ENCODE peak calls at places on chromosomes 12 and 14, in seven cellular contexts. One of them, this sample, is unnamed.

GRCh38 chr12:27592548-27592947 is 68.5 kb downstream of the PPFIBP1 start:
- DNase-seq in fibroblast of lung: peak; percentile 66
- DNase-seq in cardiac fibroblast: peak; percentile 88
- DNase-seq in activated CD8-positive, alpha-beta T cell treated with anti-CD3 and anti-CD28 coated beads for 36 hours: peak; percentile 13
- DNase-seq in lower leg skin: peak; percentile 64
- DNase-seq in left ventricle myocardium inferior: peak; percentile 28
- DNase-seq in astrocyte of the cerebellum: peak; percentile 59
- DNase-seq in this sample: peak; percentile 61

GRCh38 chr12:108854453-108855283 is 2.7 kb downstream of the SSH1 start:
- DNase-seq in astrocyte of the cerebellum: peak; percentile 91
- DNase-seq in lower leg skin: no peak
- DNase-seq in fibroblast of lung: peak; percentile 99
- DNase-seq in cardiac fibroblast: peak; percentile 99
- DNase-seq in activated CD8-positive, alpha-beta T cell treated with anti-CD3 and anti-CD28 coated beads for 36 hours: no peak
- DNase-seq in left ventricle myocardium inferior: no peak
- DNase-seq in this sample: peak; percentile 87

GRCh38 chr12:80053048-80053790 is 46.1 kb upstream of the OTOGL start:
- DNase-seq in astrocyte of the cerebellum: peak; percentile 79
- DNase-seq in activated CD8-positive, alpha-beta T cell treated with anti-CD3 and anti-CD28 coated beads for 36 hours: no peak
- DNase-seq in cardiac fibroblast: peak; percentile 90
- DNase-seq in fibroblast of lung: peak; percentile 96
- DNase-seq in lower leg skin: peak; percentile 54
- DNase-seq in left ventricle myocardium inferior: peak; percentile 66
- DNase-seq in this sample: peak; percentile 66

GRCh38 chr14:73740921-73741326 is 26.7 kb upstream of the PNMA1 start:
- DNase-seq in activated CD8-positive, alpha-beta T cell treated with anti-CD3 and anti-CD28 coated beads for 36 hours: no peak
- DNase-seq in left ventricle myocardium inferior: peak; percentile 78
- DNase-seq in cardiac fibroblast: peak; percentile 58
- DNase-seq in lower leg skin: peak; percentile 86
- DNase-seq in fibroblast of lung: peak; percentile 82
- DNase-seq in astrocyte of the cerebellum: no peak
- DNase-seq in this sample: peak; percentile 86

GRCh38 chr14:33401326-33401725 is 462.6 kb downstream of the NPAS3 start:
- DNase-seq in fibroblast of lung: no peak
- DNase-seq in cardiac fibroblast: peak; percentile 7
- DNase-seq in astrocyte of the cerebellum: no peak
- DNase-seq in activated CD8-positive, alpha-beta T cell treated with anti-CD3 and anti-CD28 coated beads for 36 hours: no peak
- DNase-seq in lower leg skin: no peak
- DNase-seq in left ventricle myocardium inferior: no peak
- DNase-seq in this sample: no peak

GRCh38 chr12:104526320-104526719 is 69.6 kb downstream of the CHST11 start:
- DNase-seq in fibroblast of lung: no peak
- DNase-seq in left ventricle myocardium inferior: no peak
- DNase-seq in cardiac fibroblast: no peak
- DNase-seq in activated CD8-positive, alpha-beta T cell treated with anti-CD3 and anti-CD28 coated beads for 36 hours: no peak
- DNase-seq in astrocyte of the cerebellum: no peak
- DNase-seq in lower leg skin: no peak
- DNase-seq in this sample: no peak

GRCh38 chr12:111076611-111077451 is 156.5 kb upstream of the MYL2 start:
- DNase-seq in lower leg skin: no peak
- DNase-seq in left ventricle myocardium inferior: no peak
- DNase-seq in cardiac fibroblast: no peak
- DNase-seq in astrocyte of the cerebellum: no peak
- DNase-seq in fibroblast of lung: no peak
- DNase-seq in activated CD8-positive, alpha-beta T cell treated with anti-CD3 and anti-CD28 coated beads for 36 hours: no peak
- DNase-seq in this sample: no peak

GRCh38 chr12:67887065-67887464 is 102.2 kb upstream of the IFNG-AS1 start:
- DNase-seq in fibroblast of lung: no peak
- DNase-seq in lower leg skin: no peak
- DNase-seq in left ventricle myocardium inferior: no peak
- DNase-seq in activated CD8-positive, alpha-beta T cell treated with anti-CD3 and anti-CD28 coated beads for 36 hours: no peak
- DNase-seq in astrocyte of the cerebellum: no peak
- DNase-seq in cardiac fibroblast: no peak
- DNase-seq in this sample: no peak

GRCh38 chr14:73231874-73232851 is 5.1 kb upstream of the PAPLN start:
- DNase-seq in activated CD8-positive, alpha-beta T cell treated with anti-CD3 and anti-CD28 coated beads for 36 hours: peak; percentile 38
- DNase-seq in fibroblast of lung: no peak
- DNase-seq in left ventricle myocardium inferior: no peak
- DNase-seq in astrocyte of the cerebellum: no peak
- DNase-seq in lower leg skin: no peak
- DNase-seq in cardiac fibroblast: no peak
- DNase-seq in this sample: no peak

GRCh38 chr14:85334316-85334715 is 195.6 kb upstream of the FLRT2 start:
- DNase-seq in astrocyte of the cerebellum: no peak
- DNase-seq in left ventricle myocardium inferior: no peak
- DNase-seq in fibroblast of lung: no peak
- DNase-seq in cardiac fibroblast: no peak
- DNase-seq in activated CD8-positive, alpha-beta T cell treated with anti-CD3 and anti-CD28 coated beads for 36 hours: no peak
- DNase-seq in lower leg skin: no peak
- DNase-seq in this sample: no peak

GRCh38 chr12:1798734-1799067 is 21.7 kb upstream of the LRTM2 start:
- DNase-seq in left ventricle myocardium inferior: no peak
- DNase-seq in lower leg skin: no peak
- DNase-seq in fibroblast of lung: no peak
- DNase-seq in activated CD8-positive, alpha-beta T cell treated with anti-CD3 and anti-CD28 coated beads for 36 hours: no peak
- DNase-seq in astrocyte of the cerebellum: no peak
- DNase-seq in cardiac fibroblast: no peak
- DNase-seq in this sample: peak; percentile 55

GRCh38 chr12:112996501-112996900 is 18.2 kb downstream of the OAS2 start:
- DNase-seq in activated CD8-positive, alpha-beta T cell treated with anti-CD3 and anti-CD28 coated beads for 36 hours: no peak
- DNase-seq in fibroblast of lung: no peak
- DNase-seq in lower leg skin: no peak
- DNase-seq in left ventricle myocardium inferior: no peak
- DNase-seq in cardiac fibroblast: no peak
- DNase-seq in astrocyte of the cerebellum: no peak
- DNase-seq in this sample: no peak

GRCh38 chr14:32657081-32657480 is 281.6 kb upstream of the NPAS3 start:
- DNase-seq in left ventricle myocardium inferior: no peak
- DNase-seq in lower leg skin: peak; percentile 51
- DNase-seq in fibroblast of lung: peak; percentile 92
- DNase-seq in cardiac fibroblast: peak; percentile 89
- DNase-seq in astrocyte of the cerebellum: peak; percentile 33
- DNase-seq in activated CD8-positive, alpha-beta T cell treated with anti-CD3 and anti-CD28 coated beads for 36 hours: no peak
- DNase-seq in this sample: peak; percentile 63

GRCh38 chr14:102187044-102187443 is 47.3 kb downstream of the WDR20 start:
- DNase-seq in fibroblast of lung: peak; percentile 88
- DNase-seq in activated CD8-positive, alpha-beta T cell treated with anti-CD3 and anti-CD28 coated beads for 36 hours: no peak
- DNase-seq in left ventricle myocardium inferior: no peak
- DNase-seq in astrocyte of the cerebellum: peak; percentile 82
- DNase-seq in lower leg skin: peak; percentile 34
- DNase-seq in cardiac fibroblast: peak; percentile 81
- DNase-seq in this sample: no peak

GRCh38 chr14:77615231-77616132 is 955 bp downstream of the SPTLC2 start:
- DNase-seq in cardiac fibroblast: peak; percentile 32
- DNase-seq in astrocyte of the cerebellum: no peak
- DNase-seq in lower leg skin: no peak
- DNase-seq in activated CD8-positive, alpha-beta T cell treated with anti-CD3 and anti-CD28 coated beads for 36 hours: peak; percentile 40
- DNase-seq in fibroblast of lung: peak; percentile 20
- DNase-seq in left ventricle myocardium inferior: no peak
- DNase-seq in this sample: no peak

GRCh38 chr12:124609041-124609984 is 41.9 kb upstream of the NCOR2 start:
- DNase-seq in left ventricle myocardium inferior: peak; percentile 81
- DNase-seq in activated CD8-positive, alpha-beta T cell treated with anti-CD3 and anti-CD28 coated beads for 36 hours: peak; percentile 89
- DNase-seq in astrocyte of the cerebellum: no peak
- DNase-seq in lower leg skin: peak; percentile 76
- DNase-seq in cardiac fibroblast: peak; percentile 56
- DNase-seq in fibroblast of lung: peak; percentile 45
- DNase-seq in this sample: no peak

GRCh38 chr12:12481636-12482035 is 81.0 kb downstream of the DUSP16 start:
- DNase-seq in left ventricle myocardium inferior: no peak
- DNase-seq in lower leg skin: no peak
- DNase-seq in cardiac fibroblast: no peak
- DNase-seq in activated CD8-positive, alpha-beta T cell treated with anti-CD3 and anti-CD28 coated beads for 36 hours: no peak
- DNase-seq in fibroblast of lung: no peak
- DNase-seq in astrocyte of the cerebellum: no peak
- DNase-seq in this sample: no peak

GRCh38 chr12:46678441-46678840 is 147.4 kb downstream of the SLC38A4 start:
- DNase-seq in cardiac fibroblast: no peak
- DNase-seq in activated CD8-positive, alpha-beta T cell treated with anti-CD3 and anti-CD28 coated beads for 36 hours: no peak
- DNase-seq in fibroblast of lung: no peak
- DNase-seq in lower leg skin: no peak
- DNase-seq in left ventricle myocardium inferior: no peak
- DNase-seq in astrocyte of the cerebellum: no peak
- DNase-seq in this sample: no peak

GRCh38 chr12:46679754-46680153 is 146.0 kb downstream of the SLC38A4 start:
- DNase-seq in left ventricle myocardium inferior: no peak
- DNase-seq in cardiac fibroblast: no peak
- DNase-seq in lower leg skin: no peak
- DNase-seq in activated CD8-positive, alpha-beta T cell treated with anti-CD3 and anti-CD28 coated beads for 36 hours: no peak
- DNase-seq in fibroblast of lung: no peak
- DNase-seq in astrocyte of the cerebellum: no peak
- DNase-seq in this sample: no peak

GRCh38 chr12:46676797-46677520 is 148.8 kb downstream of the SLC38A4 start:
- DNase-seq in lower leg skin: peak; percentile 51
- DNase-seq in fibroblast of lung: no peak
- DNase-seq in astrocyte of the cerebellum: no peak
- DNase-seq in left ventricle myocardium inferior: no peak
- DNase-seq in cardiac fibroblast: no peak
- DNase-seq in activated CD8-positive, alpha-beta T cell treated with anti-CD3 and anti-CD28 coated beads for 36 hours: no peak
- DNase-seq in this sample: no peak

GRCh38 chr12:46676396-46676795 is 149.4 kb downstream of the SLC38A4 start:
- DNase-seq in astrocyte of the cerebellum: no peak
- DNase-seq in activated CD8-positive, alpha-beta T cell treated with anti-CD3 and anti-CD28 coated beads for 36 hours: no peak
- DNase-seq in left ventricle myocardium inferior: no peak
- DNase-seq in lower leg skin: no peak
- DNase-seq in cardiac fibroblast: no peak
- DNase-seq in fibroblast of lung: no peak
- DNase-seq in this sample: no peak

DNA sequence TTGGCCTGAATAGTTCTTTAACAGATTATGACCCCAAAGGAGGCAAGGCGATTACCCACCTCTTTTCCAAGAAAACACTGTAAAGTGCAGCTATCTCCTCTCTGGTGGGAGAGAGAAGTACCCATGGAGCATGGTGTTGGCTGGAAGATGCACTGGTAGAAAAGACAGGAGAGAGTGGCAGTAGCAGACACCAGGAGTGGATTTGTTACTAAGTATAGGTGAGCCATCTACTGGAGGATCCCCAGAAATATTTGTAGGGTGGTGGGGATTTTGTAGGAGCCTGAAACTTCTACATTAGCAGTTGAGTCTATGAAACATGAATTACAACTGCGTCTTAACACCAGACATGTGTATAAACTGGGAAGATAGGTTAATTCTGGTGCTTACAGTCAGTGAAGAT is 148.0 kb downstream of the SLC38A4 start:
- DNase-seq in astrocyte of the cerebellum: peak; percentile 23
- DNase-seq in fibroblast of lung: peak; percentile 58
- DNase-seq in left ventricle myocardium inferior: no peak
- DNase-seq in cardiac fibroblast: peak; percentile 63
- DNase-seq in lower leg skin: no peak
- DNase-seq in activated CD8-positive, alpha-beta T cell treated with anti-CD3 and anti-CD28 coated beads for 36 hours: no peak
- DNase-seq in this sample: no peak
- TF ChIP-seq CTCF in astrocyte of the cerebellum: peak; percentile 41
- TF ChIP-seq CTCF in fibroblast of lung: peak; percentile 36
- TF ChIP-seq CTCF in left ventricle myocardium inferior: peak; percentile 39
- TF ChIP-seq CTCF in cardiac fibroblast: peak; percentile 8
- TF ChIP-seq CTCF in lower leg skin: no peak
- TF ChIP-seq CTCF in activated CD8-positive, alpha-beta T cell treated with anti-CD3 and anti-CD28 coated beads for 36 hours: peak; percentile 21
- TF ChIP-seq CTCF in this sample: peak; percentile 52

GRCh38 chr14:24310387-24310665 is 386 bp downstream of the LTB4R2 start:
- DNase-seq in fibroblast of lung: no peak
- DNase-seq in left ventricle myocardium inferior: no peak
- DNase-seq in cardiac fibroblast: no peak
- DNase-seq in lower leg skin: no peak
- DNase-seq in astrocyte of the cerebellum: no peak
- DNase-seq in activated CD8-positive, alpha-beta T cell treated with anti-CD3 and anti-CD28 coated beads for 36 hours: no peak
- DNase-seq in this sample: no peak

GRCh38 chr14:24307575-24308341 is at the start of gene CIDEB:
- DNase-seq in astrocyte of the cerebellum: peak; percentile 18
- DNase-seq in activated CD8-positive, alpha-beta T cell treated with anti-CD3 and anti-CD28 coated beads for 36 hours: peak; percentile 69
- DNase-seq in fibroblast of lung: peak; percentile 53
- DNase-seq in cardiac fibroblast: peak; percentile 67
- DNase-seq in lower leg skin: no peak
- DNase-seq in left ventricle myocardium inferior: peak; percentile 45
- DNase-seq in this sample: no peak

GRCh38 chr14:24309538-24310386 is at the start of gene LTB4R2:
- DNase-seq in activated CD8-positive, alpha-beta T cell treated with anti-CD3 and anti-CD28 coated beads for 36 hours: no peak
- DNase-seq in lower leg skin: no peak
- DNase-seq in cardiac fibroblast: no peak
- DNase-seq in fibroblast of lung: no peak
- DNase-seq in astrocyte of the cerebellum: no peak
- DNase-seq in left ventricle myocardium inferior: no peak
- DNase-seq in this sample: no peak

GRCh38 chr14:24307156-24307574 is 612 bp downstream of the CIDEB start:
- DNase-seq in fibroblast of lung: no peak
- DNase-seq in activated CD8-positive, alpha-beta T cell treated with anti-CD3 and anti-CD28 coated beads for 36 hours: no peak
- DNase-seq in astrocyte of the cerebellum: no peak
- DNase-seq in cardiac fibroblast: no peak
- DNase-seq in lower leg skin: no peak
- DNase-seq in left ventricle myocardium inferior: no peak
- DNase-seq in this sample: no peak

DNA sequence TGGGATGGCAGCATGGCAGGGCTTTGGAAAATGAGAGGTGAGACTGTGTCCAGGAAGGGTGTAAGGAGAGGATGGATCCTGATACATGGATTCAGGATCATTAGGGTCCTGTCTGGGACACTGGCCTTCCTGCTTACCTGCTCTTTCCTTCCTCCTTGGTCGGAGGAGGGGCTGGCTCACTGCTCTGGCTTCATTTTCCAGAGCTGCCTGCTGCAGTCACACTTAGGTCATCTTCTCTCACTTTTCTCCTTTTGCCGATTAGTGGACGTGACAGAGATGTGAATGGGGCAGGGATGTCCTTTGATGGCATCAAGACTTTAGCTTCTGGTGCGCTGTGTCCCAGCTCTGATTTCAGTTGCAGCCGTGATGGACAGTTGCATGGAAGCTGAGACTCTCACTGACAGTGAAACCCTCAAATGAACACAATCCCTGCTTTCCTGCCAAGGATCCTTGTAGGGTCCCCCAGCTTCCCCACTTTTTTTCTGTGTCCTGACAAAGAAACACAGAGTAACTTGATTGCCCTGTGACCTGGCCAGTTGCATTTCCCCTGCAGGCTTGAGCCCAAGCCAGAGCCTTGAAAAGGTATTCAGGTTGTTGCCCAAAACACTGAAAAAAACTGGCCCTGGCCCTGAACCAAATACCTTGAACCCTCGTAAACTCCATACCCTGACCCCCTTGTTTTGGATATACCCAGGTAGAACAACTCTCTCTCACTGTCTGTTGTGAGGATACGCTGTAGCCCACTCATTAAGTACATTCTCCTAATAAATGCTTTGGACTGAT is 756 bp upstream of the CIDEB start:
- DNase-seq in left ventricle myocardium inferior: no peak
- DNase-seq in fibroblast of lung: no peak
- DNase-seq in activated CD8-positive, alpha-beta T cell treated with anti-CD3 and anti-CD28 coated beads for 36 hours: no peak
- DNase-seq in cardiac fibroblast: no peak
- DNase-seq in lower leg skin: no peak
- DNase-seq in astrocyte of the cerebellum: no peak
- DNase-seq in this sample: no peak
- TF ChIP-seq CTCF in left ventricle myocardium inferior: peak; percentile 20
- TF ChIP-seq CTCF in fibroblast of lung: no peak
- TF ChIP-seq CTCF in activated CD8-positive, alpha-beta T cell treated with anti-CD3 and anti-CD28 coated beads for 36 hours: peak; percentile 2
- TF ChIP-seq CTCF in cardiac fibroblast: no peak
- TF ChIP-seq CTCF in lower leg skin: no peak
- TF ChIP-seq CTCF in astrocyte of the cerebellum: no peak
- TF ChIP-seq CTCF in this sample: peak; percentile 14

GRCh38 chr14:68863610-68864300 is 70.9 kb upstream of the ZFP36L1 start:
- DNase-seq in lower leg skin: no peak
- DNase-seq in left ventricle myocardium inferior: no peak
- DNase-seq in astrocyte of the cerebellum: no peak
- DNase-seq in cardiac fibroblast: no peak
- DNase-seq in fibroblast of lung: no peak
- DNase-seq in activated CD8-positive, alpha-beta T cell treated with anti-CD3 and anti-CD28 coated beads for 36 hours: no peak
- DNase-seq in this sample: no peak
- TF ChIP-seq CTCF in lower leg skin: no peak
- TF ChIP-seq CTCF in left ventricle myocardium inferior: no peak
- TF ChIP-seq CTCF in astrocyte of the cerebellum: no peak
- TF ChIP-seq CTCF in cardiac fibroblast: no peak
- TF ChIP-seq CTCF in fibroblast of lung: no peak
- TF ChIP-seq CTCF in activated CD8-positive, alpha-beta T cell treated with anti-CD3 and anti-CD28 coated beads for 36 hours: no peak
- TF ChIP-seq CTCF in this sample: no peak

GRCh38 chr12:5898874-5899273 is 46.2 kb downstream of the ANO2 start:
- DNase-seq in left ventricle myocardium inferior: no peak
- DNase-seq in lower leg skin: no peak
- DNase-seq in astrocyte of the cerebellum: no peak
- DNase-seq in activated CD8-positive, alpha-beta T cell treated with anti-CD3 and anti-CD28 coated beads for 36 hours: no peak
- DNase-seq in fibroblast of lung: no peak
- DNase-seq in cardiac fibroblast: no peak
- DNase-seq in this sample: peak; percentile 49
- TF ChIP-seq CTCF in left ventricle myocardium inferior: no peak
- TF ChIP-seq CTCF in lower leg skin: no peak
- TF ChIP-seq CTCF in astrocyte of the cerebellum: no peak
- TF ChIP-seq CTCF in activated CD8-positive, alpha-beta T cell treated with anti-CD3 and anti-CD28 coated beads for 36 hours: no peak
- TF ChIP-seq CTCF in fibroblast of lung: no peak
- TF ChIP-seq CTCF in cardiac fibroblast: no peak
- TF ChIP-seq CTCF in this sample: no peak